ENCODE peak calls at places on chromosomes 5 and 9, in five cellular contexts. F is HCT116; O is effector memory CD4-positive, alpha-beta T cell; G is adrenal gland; P is H9. A is an unnamed sample.
A peak's percentile ranks its signal among the peaks of the same experiment; 100 is the strongest.

GRCh38 chr5:92885950-92886349 is 695.1 kb downstream of the NR2F1-AS1 start:
- DNase-seq in F (no peak), G (no peak), P (peak; percentile 69), O (no peak), A (no peak)

GRCh38 chr5:91007251-91007650 is 375.9 kb downstream of the ARRDC3 start:
- DNase-seq in O (no peak), G (no peak), F (no peak), P (no peak), A (no peak)

GRCh38 chr9:135526730-135527571 is 5.7 kb downstream of the LCN1 start:
- DNase-seq in O (no peak), P (peak; percentile 57), F (no peak), G (no peak), A (peak; percentile 31)

GRCh38 chr9:125495137-125496119 is 211.6 kb downstream of the MAPKAP1 start:
- DNase-seq in F (peak; percentile 21), O (no peak), P (peak; percentile 64), G (no peak), A (no peak)

GRCh38 chr5:9765421-9765820 is 135.3 kb upstream of the TAS2R1 start:
- DNase-seq in G (no peak), O (no peak), F (no peak), P (no peak), A (no peak)

GRCh38 chr5:33524476-33524875 is 83.7 kb downstream of the TARS1 start:
- DNase-seq in P (no peak), G (no peak), F (no peak), O (no peak), A (no peak)

GRCh38 chr9:123400926-123401503 is 45.0 kb downstream of the CRB2 start:
- DNase-seq in P (no peak), G (no peak), F (no peak), O (no peak), A (no peak)

GRCh38 chr9:128553695-128554094 is 1.3 kb downstream of the SPTAN1 start:
- DNase-seq in O (no peak), F (no peak), G (no peak), P (no peak), A (no peak)

GRCh38 chr5:52725781-52726180 is 61.9 kb upstream of the ITGA1 start:
- DNase-seq in O (no peak), F (no peak), G (peak; percentile 43), P (no peak), A (no peak)

GRCh38 chr5:54760182-54760935 is 225.0 kb downstream of the ESM1 start:
- DNase-seq in F (no peak), P (no peak), G (no peak), O (no peak), A (no peak)

GRCh38 chr9:34990908-34991832 is 1.6 kb downstream of the DNAJB5 start:
- DNase-seq in G (no peak), O (no peak), F (no peak), P (peak; percentile 62), A (no peak)

GRCh38 chr9:131714161-131714646 is 25.7 kb downstream of the RAPGEF1 start:
- DNase-seq in P (no peak), F (no peak), G (no peak), O (no peak), A (peak; percentile 90)

GRCh38 chr5:16072616-16073015 is 107.0 kb downstream of the MARCHF11 start:
- DNase-seq in O (no peak), F (no peak), P (no peak), G (no peak), A (no peak)

GRCh38 chr5:152607393-152608165 is 202.5 kb upstream of the NMUR2 start:
- DNase-seq in P (no peak), F (no peak), O (no peak), G (no peak), A (no peak)

GRCh38 chr5:157917909-157918809 is 59.2 kb upstream of the CLINT1 start:
- DNase-seq in G (peak; percentile 70), F (peak; percentile 66), P (peak; percentile 82), O (peak; percentile 30), A (peak; percentile 66)

GRCh38 chr5:141889282-141889871 is 11.2 kb upstream of the PCDH1 start:
- DNase-seq in P (no peak), G (no peak), O (no peak), F (no peak), A (no peak)

DNA sequence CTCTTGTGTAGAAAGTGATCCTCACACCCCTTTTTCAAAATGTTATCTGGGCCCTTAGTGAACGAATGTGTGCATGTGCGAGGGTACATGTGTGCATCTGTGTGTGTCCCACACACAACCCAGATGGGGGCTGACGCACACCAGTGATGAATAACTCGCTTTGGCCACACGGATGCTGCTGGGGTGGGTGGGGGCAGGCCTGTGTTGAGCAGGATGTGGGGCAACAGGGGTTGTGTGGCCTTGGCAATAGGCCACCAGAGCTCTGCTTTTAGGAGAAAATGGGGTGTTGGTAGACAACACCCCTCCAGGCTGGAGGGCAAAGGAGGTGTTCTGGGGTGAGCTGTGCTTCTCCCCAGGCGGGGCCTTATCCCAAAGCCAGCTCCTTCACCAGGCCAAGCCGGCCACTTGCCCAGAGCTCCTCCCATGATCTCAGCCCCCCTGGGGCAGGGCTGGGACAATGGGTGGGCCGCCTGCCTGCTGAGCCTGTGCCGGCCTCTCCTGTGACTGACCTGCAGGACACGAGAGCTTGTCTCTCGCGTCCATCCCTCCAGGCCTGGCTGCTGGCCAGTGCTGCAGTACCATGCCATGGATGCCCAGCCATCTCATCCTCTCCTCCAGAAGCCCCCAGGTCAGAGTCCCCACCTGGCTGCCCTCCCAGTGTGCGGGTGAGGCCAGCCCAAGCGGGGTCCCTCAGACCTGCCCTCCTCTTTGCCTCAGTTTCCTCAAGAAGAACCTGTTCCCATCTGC is 1.7 kb downstream of the DBN1 start:
- DNase-seq in F (no peak), O (no peak), P (no peak), G (no peak), A (no peak)
- H3K27ac ChIP-seq in F (peak overlapping the region; percentile 84), O (no peak overlapping the region), P (no peak overlapping the region), G (no peak overlapping the region), A (peak overlapping the region; percentile 35)

GRCh38 chr5:109743041-109743531 is 53.4 kb downstream of the MAN2A1 start:
- DNase-seq in F (no peak), O (no peak), P (no peak), G (no peak), A (no peak)
- H3K4me1 ChIP-seq in F (peaks cover 27% of the 10 kb centered on the region), O (no peaks in the 10 kb centered on the region), P (peaks cover 19% of the 10 kb centered on the region), G (peaks cover 45% of the 10 kb centered on the region), A (peaks cover 54% of the 10 kb centered on the region)

GRCh38 chr5:38994329-38994927 is 79.8 kb downstream of the RICTOR start:
- DNase-seq in F (peak; percentile 4), P (no peak), G (peak; percentile 40), O (peak; percentile 8), A (no peak)
- H3K27ac ChIP-seq in F (no peak overlapping the region), P (no peak overlapping the region), G (no peak overlapping the region), O (no peak overlapping the region), A (no peak overlapping the region)

GRCh38 chr9:104915739-104916138 is 12.2 kb downstream of the ABCA1 start:
- DNase-seq in P (no peak), G (no peak), F (no peak), O (no peak), A (no peak)
- H3K4me1 ChIP-seq in P (no peaks in the 10 kb centered on the region), G (peaks cover 95% of the 10 kb centered on the region), F (no peaks in the 10 kb centered on the region), O (no peaks in the 10 kb centered on the region), A (peaks cover 16% of the 10 kb centered on the region)

DNA sequence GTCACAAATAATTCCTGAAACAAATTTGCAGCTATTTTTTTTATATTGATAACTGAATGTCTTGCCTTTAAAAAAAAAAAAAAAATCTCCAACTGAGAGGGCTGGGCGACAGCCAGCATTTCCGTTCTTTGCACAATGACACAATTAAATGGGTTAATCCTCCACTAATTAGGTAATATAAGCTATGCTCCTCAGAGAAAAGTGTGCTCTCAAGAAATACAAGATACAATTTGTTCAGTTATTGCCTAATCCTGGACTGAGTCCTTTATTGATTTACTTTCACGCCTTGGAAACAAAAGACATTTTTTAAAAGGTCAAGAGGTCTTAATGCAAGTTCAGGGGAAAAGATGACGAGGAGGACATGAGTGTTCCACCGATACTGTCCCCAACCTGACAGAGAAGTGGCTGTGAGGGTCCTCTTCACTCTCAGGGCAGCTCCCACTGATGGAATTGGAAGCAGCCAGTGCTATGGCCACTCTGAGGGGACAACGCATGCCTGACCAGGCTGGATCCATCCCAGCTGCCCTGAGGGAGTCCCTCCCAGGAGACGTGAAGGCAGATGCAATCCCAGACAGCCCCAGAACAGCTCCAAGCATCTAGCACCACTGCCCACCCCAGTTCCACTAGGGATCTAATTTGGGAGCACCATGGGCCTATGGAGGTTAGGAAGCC is 220.7 kb downstream of the GNA14 start:
- DNase-seq in O (no peak), G (no peak), F (no peak), P (no peak), A (no peak)
- H3K27ac ChIP-seq in O (no peak overlapping the region), G (no peak overlapping the region), F (no peak overlapping the region), P (no peak overlapping the region), A (no peak overlapping the region)

GRCh38 chr5:3124410-3124809 is 372.9 kb upstream of the IRX2 start:
- DNase-seq in P (no peak), O (no peak), G (no peak), F (no peak), A (no peak)
- H3K4me1 ChIP-seq in P (peaks cover 6% of the 10 kb centered on the region), O (no peaks in the 10 kb centered on the region), G (no peaks in the 10 kb centered on the region), F (no peaks in the 10 kb centered on the region), A (no peaks in the 10 kb centered on the region)

GRCh38 chr5:35851282-35851681 is 5.4 kb upstream of the IL7R start:
- DNase-seq in O (no peak), G (no peak), F (no peak), P (no peak), A (no peak)
- H3K27ac ChIP-seq in O (peak overlapping the region; percentile 99), G (no peak overlapping the region), F (no peak overlapping the region), P (no peak overlapping the region), A (no peak overlapping the region)

GRCh38 chr9:37295796-37296195 is 126.7 kb upstream of the GRHPR start:
- DNase-seq in O (no peak), G (no peak), P (no peak), F (no peak), A (no peak)

GRCh38 chr9:37302277-37302676 is 120.2 kb upstream of the GRHPR start:
- DNase-seq in F (no peak), P (no peak), O (no peak), G (no peak), A (no peak)

GRCh38 chr9:37300620-37301368 is 121.7 kb upstream of the GRHPR start:
- DNase-seq in G (no peak), F (no peak), O (no peak), P (no peak), A (no peak)

GRCh38 chr9:37297592-37297991 is 124.9 kb upstream of the GRHPR start:
- DNase-seq in F (no peak), O (no peak), P (no peak), G (no peak), A (no peak)

DNA sequence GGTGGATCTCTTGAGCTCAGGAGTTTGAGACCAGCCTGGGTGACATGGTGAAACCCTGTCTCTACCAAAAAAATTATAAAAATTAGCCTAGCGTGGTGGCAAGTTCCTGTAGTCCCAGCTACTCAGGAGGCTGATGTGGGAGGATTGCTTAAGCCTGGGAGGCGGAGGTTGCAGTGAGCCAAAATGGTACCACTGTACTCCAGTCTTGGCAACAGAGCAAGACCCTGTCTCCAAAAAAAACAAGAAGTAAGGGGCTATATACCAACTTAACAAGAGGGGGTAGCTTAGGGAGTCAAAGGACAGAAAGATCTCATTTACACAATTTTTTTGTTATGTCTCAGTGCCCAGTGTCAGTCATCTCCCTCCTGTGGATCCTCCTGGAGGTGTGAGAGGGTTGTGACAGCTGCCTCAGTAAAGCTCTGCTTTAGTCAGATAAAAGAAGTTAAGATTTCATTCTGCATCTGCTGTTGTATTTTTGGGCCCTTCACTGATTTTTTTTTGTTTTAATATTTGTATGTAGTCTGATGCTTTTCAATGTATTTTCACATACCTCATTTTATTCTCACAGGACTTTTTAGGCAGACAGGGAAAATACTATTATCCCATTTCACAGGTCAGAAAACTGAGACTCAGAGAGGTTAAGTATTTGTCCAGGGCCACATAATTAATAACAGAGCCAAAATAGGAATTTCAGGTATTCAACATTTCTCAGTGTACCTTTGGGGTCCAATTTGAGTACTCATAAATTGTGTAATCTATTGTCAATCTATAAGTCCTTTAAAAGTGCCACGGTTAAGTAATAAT is 120.9 kb upstream of the GRHPR start:
- DNase-seq in O (no peak), P (no peak), F (no peak), G (no peak), A (no peak)
- H3K4me1 ChIP-seq in O (peaks cover 15% of the 10 kb centered on the region), P (no peaks in the 10 kb centered on the region), F (no peaks in the 10 kb centered on the region), G (no peaks in the 10 kb centered on the region), A (no peaks in the 10 kb centered on the region)

A was measured in SJSA1.